ENCODE peak calls at places on chromosomes 2 and 18, in five cellular contexts. B is HFF-Myc, Q is mesendoderm, Z is vagina, X is GM12864. P is an unnamed sample.

GRCh38 chr2:160429248-160430000 is 64.2 kb downstream of the RBMS1 start:
- DNase-seq in Z (no peak), X (peak; percentile 24), Q (peak; percentile 61), B (peak; percentile 56), P (peak; percentile 87)

GRCh38 chr2:149296031-149296430 is 34.4 kb upstream of the LYPD6 start:
- DNase-seq in B (no peak), X (no peak), Q (no peak), Z (no peak), P (no peak)

GRCh38 chr2:137252934-137253333 is 487.6 kb downstream of the THSD7B start:
- DNase-seq in X (no peak), Z (no peak), Q (no peak), B (no peak), P (no peak)

GRCh38 chr2:224159345-224159928 is 120.4 kb upstream of the SERPINE2 start:
- DNase-seq in Z (no peak), X (no peak), B (no peak), Q (no peak), P (no peak)

GRCh38 chr2:108541451-108541850 is 7.2 kb downstream of the LIMS1 start:
- DNase-seq in B (no peak), X (no peak), Z (no peak), Q (no peak), P (peak; percentile 74)

GRCh38 chr18:58580078-58580477 is 48.8 kb downstream of the ALPK2 start:
- DNase-seq in B (no peak), Z (no peak), Q (no peak), X (no peak), P (no peak)

GRCh38 chr2:232839680-232840079 is 30.4 kb upstream of the SNORC start:
- DNase-seq in Z (no peak), Q (no peak), B (no peak), X (no peak), P (no peak)

GRCh38 chr18:79523738-79524180 is 128.0 kb downstream of the NFATC1 start:
- DNase-seq in Q (no peak), X (peak; percentile 55), B (no peak), Z (no peak), P (no peak)

GRCh38 chr18:76764296-76764901 is 58.0 kb upstream of the ZNF236 start:
- DNase-seq in B (no peak), X (no peak), Z (no peak), Q (no peak), P (no peak)

GRCh38 chr18:10140928-10141327 is 227.1 kb downstream of the VAPA start:
- DNase-seq in Z (peak; percentile 4), Q (no peak), B (peak; percentile 72), X (no peak), P (no peak)

GRCh38 chr2:118309201-118310015 is 221.1 kb downstream of the INSIG2 start:
- DNase-seq in B (no peak), Q (peak; percentile 22), X (no peak), Z (no peak), P (peak; percentile 19)

GRCh38 chr2:228507231-228507824 is 325.8 kb upstream of the SPHKAP start:
- DNase-seq in Z (no peak), X (no peak), Q (peak; percentile 19), B (no peak), P (no peak)

GRCh38 chr2:178891265-178891958 is 84.2 kb upstream of the TTN start:
- DNase-seq in B (peak; percentile 50), X (peak; percentile 38), Z (no peak), Q (peak; percentile 90), P (peak; percentile 72)

GRCh38 chr2:55027226-55027625 is 23.0 kb downstream of the RTN4 start:
- DNase-seq in B (no peak), X (no peak), Z (no peak), Q (no peak), P (no peak)

GRCh38 chr18:4453712-4454547 is 1.2 kb downstream of the DLGAP1 start:
- DNase-seq in B (no peak), X (no peak), Q (peak; percentile 77), Z (no peak), P (peak; percentile 60)

GRCh38 chr2:233449071-233449901 is 95.0 kb downstream of the DGKD start:
- DNase-seq in X (no peak), Q (peak; percentile 78), Z (no peak), B (no peak), P (peak; percentile 74)

GRCh38 chr2:166944909-166945308 is 56.6 kb downstream of the XIRP2 start:
- DNase-seq in Q (peak; percentile 26), X (no peak), Z (no peak), B (no peak), P (no peak)

GRCh38 chr2:85705680-85706039 is 11.5 kb downstream of the GNLY start:
- DNase-seq in B (peak; percentile 59), X (no peak), Q (peak; percentile 45), Z (no peak), P (no peak)
- H3K4me3 ChIP-seq in B (no peak overlapping the region), X (no peak overlapping the region), Q (no peak overlapping the region), Z (no peak overlapping the region), P (no peak overlapping the region)

DNA sequence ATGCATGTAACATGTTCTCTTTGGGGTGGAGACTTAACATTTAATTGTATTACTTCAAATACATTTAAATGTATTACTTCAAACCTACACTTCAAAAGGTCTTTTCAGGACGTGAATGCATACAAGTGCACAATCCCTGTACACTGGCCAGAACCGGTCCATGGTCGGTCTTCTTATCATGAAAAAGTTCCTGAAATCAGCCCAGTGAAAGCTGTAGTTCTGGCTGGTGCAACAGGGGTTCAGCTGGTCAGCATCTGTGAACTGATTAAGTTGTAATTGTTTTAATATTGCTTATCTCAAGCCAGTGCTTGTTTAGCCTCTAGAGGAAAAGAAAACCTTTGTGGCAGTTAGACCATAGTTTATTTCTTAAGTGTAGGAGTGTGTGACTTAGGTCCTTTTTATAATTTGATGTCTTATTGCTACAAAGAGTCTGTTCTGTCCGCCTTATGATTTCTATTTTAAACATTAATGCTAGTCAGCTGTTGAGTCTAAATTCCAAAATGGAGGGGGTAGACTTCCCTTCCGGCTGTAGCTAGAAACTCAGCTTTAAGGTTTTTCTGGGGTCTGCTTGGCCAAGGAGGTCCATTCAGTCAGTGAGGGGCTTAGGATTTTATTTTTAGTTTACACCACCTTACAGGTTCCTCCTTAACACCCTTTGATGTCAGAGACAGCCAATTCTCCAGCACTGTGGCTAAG is 765 bp upstream of the CYBRD1 start:
- DNase-seq in B (no peak), Z (no peak), Q (no peak), X (no peak), P (no peak)
- H3K4me3 ChIP-seq in B (peak overlapping the region; percentile 72), Z (peak overlapping the region; percentile 56), Q (peak overlapping the region; percentile 56), X (peak overlapping the region; percentile 95), P (peak overlapping the region; percentile 66)

DNA sequence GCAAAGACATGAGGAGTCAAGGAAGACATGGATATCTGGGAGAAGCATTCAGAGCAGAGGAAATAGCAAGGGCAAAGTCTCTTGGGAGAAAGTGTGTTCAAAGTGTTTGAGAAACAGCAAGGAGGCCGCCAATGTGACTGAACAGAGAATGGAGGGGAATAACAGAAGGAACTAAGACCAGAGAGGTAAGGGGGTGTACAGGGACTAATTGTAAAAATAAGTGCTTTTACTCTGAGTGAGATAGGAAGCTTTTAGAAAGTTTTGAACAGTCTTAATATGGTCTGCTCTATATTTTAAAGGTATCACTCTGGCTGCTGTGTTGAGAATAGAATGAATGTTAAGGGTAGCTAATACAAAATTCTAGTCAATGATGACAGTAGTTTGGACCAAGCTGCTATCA is 6.8 kb upstream of the CREB1 start:
- DNase-seq in Z (no peak), B (no peak), X (no peak), Q (no peak), P (no peak)
- H3K4me3 ChIP-seq in Z (no peak overlapping the region), B (no peak overlapping the region), X (no peak overlapping the region), Q (no peak overlapping the region), P (no peak overlapping the region)

GRCh38 chr2:181462032-181462431 is 4.8 kb downstream of the ITGA4 start:
- DNase-seq in Q (no peak), Z (no peak), B (no peak), X (no peak), P (no peak)
- H3K4me3 ChIP-seq in Q (no peak overlapping the region), Z (no peak overlapping the region), B (no peak overlapping the region), X (peak overlapping the region; percentile 4), P (no peak overlapping the region)

P was measured in A673.